ENCODE peak calls at places on chromosomes 13 and 19, in nine cellular contexts. One of them, this sample, is unnamed.

GRCh38 chr19:45400192-45400591 is 4.7 kb downstream of the PPP1R13L start:
- DNase-seq in IMR-90: no peak
- DNase-seq in HCT116: no peak
- DNase-seq in heart right ventricle: no peak
- DNase-seq in hepatocyte: peak
- DNase-seq in ascending aorta: no peak
- DNase-seq in heart left ventricle: no peak
- DNase-seq in ovary: no peak
- DNase-seq in CD8-positive, alpha-beta memory T cell: no peak
- DNase-seq in this sample: no peak

GRCh38 chr13:29319451-29319850 is 276.0 kb downstream of the SLC7A1 start:
- DNase-seq in IMR-90: no peak
- DNase-seq in hepatocyte: no peak
- DNase-seq in ovary: no peak
- DNase-seq in heart right ventricle: no peak
- DNase-seq in CD8-positive, alpha-beta memory T cell: no peak
- DNase-seq in heart left ventricle: no peak
- DNase-seq in ascending aorta: no peak
- DNase-seq in HCT116: no peak
- DNase-seq in this sample: no peak

GRCh38 chr13:65260938-65261880 is 1968.9 kb downstream of the PCDH9 start:
- DNase-seq in heart right ventricle: no peak
- DNase-seq in ascending aorta: no peak
- DNase-seq in hepatocyte: no peak
- DNase-seq in HCT116: no peak
- DNase-seq in ovary: no peak
- DNase-seq in CD8-positive, alpha-beta memory T cell: no peak
- DNase-seq in IMR-90: no peak
- DNase-seq in heart left ventricle: no peak
- DNase-seq in this sample: no peak

GRCh38 chr19:45677351-45678230 is 9.6 kb downstream of the GIPR start:
- DNase-seq in CD8-positive, alpha-beta memory T cell: peak
- DNase-seq in hepatocyte: peak
- DNase-seq in heart left ventricle: peak
- DNase-seq in ascending aorta: no peak
- DNase-seq in ovary: peak
- DNase-seq in IMR-90: peak
- DNase-seq in HCT116: peak
- DNase-seq in heart right ventricle: peak
- DNase-seq in this sample: peak

GRCh38 chr19:46890423-46891170 is 29.8 kb downstream of the ARHGAP35 start:
- DNase-seq in CD8-positive, alpha-beta memory T cell: no peak
- DNase-seq in hepatocyte: peak
- DNase-seq in HCT116: no peak
- DNase-seq in heart left ventricle: no peak
- DNase-seq in ovary: no peak
- DNase-seq in IMR-90: peak
- DNase-seq in heart right ventricle: no peak
- DNase-seq in ascending aorta: no peak
- DNase-seq in this sample: peak

GRCh38 chr19:56476671-56477428 is at the start of gene ZNF667:
- DNase-seq in heart left ventricle: peak
- DNase-seq in heart right ventricle: no peak
- DNase-seq in ovary: no peak
- DNase-seq in hepatocyte: peak
- DNase-seq in HCT116: no peak
- DNase-seq in IMR-90: peak
- DNase-seq in ascending aorta: no peak
- DNase-seq in CD8-positive, alpha-beta memory T cell: no peak
- DNase-seq in this sample: peak

GRCh38 chr19:47232422-47233211 is 1.6 kb upstream of the BBC3 start:
- DNase-seq in heart left ventricle: no peak
- DNase-seq in IMR-90: peak
- DNase-seq in ascending aorta: no peak
- DNase-seq in hepatocyte: no peak
- DNase-seq in CD8-positive, alpha-beta memory T cell: no peak
- DNase-seq in heart right ventricle: no peak
- DNase-seq in HCT116: no peak
- DNase-seq in ovary: no peak
- DNase-seq in this sample: peak

GRCh38 chr13:38308736-38309135 is 40.9 kb upstream of the UFM1 start:
- DNase-seq in CD8-positive, alpha-beta memory T cell: no peak
- DNase-seq in heart left ventricle: no peak
- DNase-seq in IMR-90: peak
- DNase-seq in hepatocyte: peak
- DNase-seq in ascending aorta: no peak
- DNase-seq in HCT116: no peak
- DNase-seq in heart right ventricle: no peak
- DNase-seq in ovary: no peak
- DNase-seq in this sample: no peak

GRCh38 chr13:44854264-44855060 is 134.8 kb downstream of the NUFIP1 start:
- DNase-seq in HCT116: no peak
- DNase-seq in ovary: no peak
- DNase-seq in IMR-90: peak
- DNase-seq in heart left ventricle: peak
- DNase-seq in ascending aorta: no peak
- DNase-seq in CD8-positive, alpha-beta memory T cell: no peak
- DNase-seq in heart right ventricle: peak
- DNase-seq in hepatocyte: peak
- DNase-seq in this sample: peak

GRCh38 chr13:44855860-44856259 is 133.4 kb downstream of the NUFIP1 start:
- DNase-seq in ovary: no peak
- DNase-seq in HCT116: no peak
- DNase-seq in ascending aorta: no peak
- DNase-seq in CD8-positive, alpha-beta memory T cell: no peak
- DNase-seq in hepatocyte: no peak
- DNase-seq in heart right ventricle: no peak
- DNase-seq in IMR-90: no peak
- DNase-seq in heart left ventricle: no peak
- DNase-seq in this sample: no peak

GRCh38 chr13:44860427-44860826 is 128.8 kb downstream of the NUFIP1 start:
- DNase-seq in heart left ventricle: no peak
- DNase-seq in HCT116: no peak
- DNase-seq in IMR-90: no peak
- DNase-seq in ascending aorta: no peak
- DNase-seq in CD8-positive, alpha-beta memory T cell: no peak
- DNase-seq in hepatocyte: no peak
- DNase-seq in ovary: no peak
- DNase-seq in heart right ventricle: no peak
- DNase-seq in this sample: no peak

GRCh38 chr13:44857736-44858135 is 131.5 kb downstream of the NUFIP1 start:
- DNase-seq in ascending aorta: no peak
- DNase-seq in heart right ventricle: no peak
- DNase-seq in ovary: no peak
- DNase-seq in heart left ventricle: no peak
- DNase-seq in hepatocyte: no peak
- DNase-seq in IMR-90: no peak
- DNase-seq in HCT116: no peak
- DNase-seq in CD8-positive, alpha-beta memory T cell: no peak
- DNase-seq in this sample: no peak

DNA sequence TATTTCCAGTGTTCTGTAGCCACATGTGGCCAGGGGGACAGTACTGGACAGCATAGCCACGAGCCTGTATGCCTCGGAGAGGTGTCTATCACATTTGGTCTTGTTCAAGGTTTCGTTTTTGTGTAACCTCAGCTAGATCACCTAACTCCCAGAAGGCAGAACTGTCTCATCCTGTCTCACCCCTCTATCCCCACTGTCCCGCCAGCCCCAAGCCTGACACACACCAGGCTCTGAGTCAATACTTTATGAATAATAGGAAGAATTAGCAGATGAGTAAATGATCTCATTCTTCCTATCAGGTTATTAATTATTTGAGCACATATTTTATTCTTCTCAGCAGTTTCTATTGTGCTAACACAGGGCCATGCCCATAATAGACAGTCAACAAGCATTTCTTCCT is 132.2 kb downstream of the NUFIP1 start:
- DNase-seq in CD8-positive, alpha-beta memory T cell: no peak
- DNase-seq in HCT116: no peak
- DNase-seq in ovary: no peak
- DNase-seq in ascending aorta: no peak
- DNase-seq in IMR-90: no peak
- DNase-seq in heart left ventricle: no peak
- DNase-seq in hepatocyte: no peak
- DNase-seq in heart right ventricle: no peak
- DNase-seq in this sample: no peak
- H3K27ac ChIP-seq in CD8-positive, alpha-beta memory T cell: no peak
- H3K27ac ChIP-seq in HCT116: no peak
- H3K27ac ChIP-seq in ovary: no peak
- H3K27ac ChIP-seq in ascending aorta: no peak
- H3K27ac ChIP-seq in IMR-90: no peak
- H3K27ac ChIP-seq in heart left ventricle: no peak
- H3K27ac ChIP-seq in hepatocyte: no peak
- H3K27ac ChIP-seq in heart right ventricle: no peak
- H3K27ac ChIP-seq in this sample: no peak

DNA sequence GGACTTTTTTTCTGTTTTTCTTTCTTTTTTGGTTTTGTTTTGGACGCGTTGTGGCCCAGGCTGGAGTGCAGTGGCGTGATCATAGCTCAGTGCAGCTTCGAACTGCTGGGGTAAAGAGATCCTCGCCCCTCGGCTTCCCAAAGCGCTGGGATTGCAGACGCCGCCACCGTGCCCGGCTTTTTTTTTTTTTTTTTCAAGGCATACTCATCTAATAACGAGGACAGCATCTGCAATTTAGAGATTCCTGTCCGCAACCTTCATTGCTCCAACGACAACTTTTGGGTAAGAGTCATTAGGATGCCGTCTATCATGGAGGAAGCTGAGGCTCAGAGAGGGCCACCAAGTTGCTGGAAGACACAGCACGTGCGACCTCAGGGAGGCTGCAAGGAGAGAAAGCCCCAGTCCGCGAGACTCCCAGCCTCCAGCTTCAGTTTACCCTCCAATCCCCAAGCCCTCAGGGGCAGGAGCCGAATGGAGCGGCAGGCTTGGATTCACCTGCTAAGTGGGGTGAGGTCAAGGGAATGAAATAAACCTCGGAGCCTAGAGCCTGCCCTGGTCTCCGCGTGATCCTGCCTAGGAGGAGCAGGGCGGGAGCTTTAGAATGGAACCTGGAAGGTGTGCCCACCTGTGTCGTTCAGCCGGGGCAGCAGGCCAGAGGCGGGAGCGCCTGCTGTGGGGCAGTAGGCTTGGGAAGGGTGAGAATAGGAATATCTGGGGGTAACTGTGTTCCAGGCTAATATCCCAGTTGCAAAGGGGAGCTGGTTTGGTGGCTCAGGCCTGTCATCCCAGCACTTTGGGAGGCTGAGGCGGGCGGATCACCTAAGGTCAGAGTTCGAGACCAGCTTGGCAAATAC is 676 bp upstream of the POLRMT start:
- DNase-seq in ascending aorta: no peak
- DNase-seq in heart left ventricle: no peak
- DNase-seq in HCT116: no peak
- DNase-seq in ovary: no peak
- DNase-seq in heart right ventricle: no peak
- DNase-seq in hepatocyte: no peak
- DNase-seq in IMR-90: peak
- DNase-seq in CD8-positive, alpha-beta memory T cell: no peak
- DNase-seq in this sample: no peak
- H3K27ac ChIP-seq in ascending aorta: peak
- H3K27ac ChIP-seq in heart left ventricle: peak
- H3K27ac ChIP-seq in HCT116: peak
- H3K27ac ChIP-seq in ovary: no peak
- H3K27ac ChIP-seq in heart right ventricle: peak
- H3K27ac ChIP-seq in hepatocyte: no peak
- H3K27ac ChIP-seq in IMR-90: peak
- H3K27ac ChIP-seq in CD8-positive, alpha-beta memory T cell: peak
- H3K27ac ChIP-seq in this sample: peak

GRCh38 chr19:15010497-15011255 is 31.0 kb upstream of the SLC1A6 start:
- DNase-seq in heart right ventricle: no peak
- DNase-seq in hepatocyte: no peak
- DNase-seq in IMR-90: no peak
- DNase-seq in ascending aorta: no peak
- DNase-seq in ovary: no peak
- DNase-seq in HCT116: no peak
- DNase-seq in heart left ventricle: no peak
- DNase-seq in CD8-positive, alpha-beta memory T cell: no peak
- DNase-seq in this sample: no peak
- H3K27ac ChIP-seq in heart right ventricle: no peak
- H3K27ac ChIP-seq in hepatocyte: no peak
- H3K27ac ChIP-seq in IMR-90: no peak
- H3K27ac ChIP-seq in ascending aorta: no peak
- H3K27ac ChIP-seq in ovary: no peak
- H3K27ac ChIP-seq in HCT116: no peak
- H3K27ac ChIP-seq in heart left ventricle: no peak
- H3K27ac ChIP-seq in CD8-positive, alpha-beta memory T cell: no peak
- H3K27ac ChIP-seq in this sample: no peak

GRCh38 chr19:7903244-7904073 is at the start of gene MAP2K7:
- DNase-seq in IMR-90: peak
- DNase-seq in CD8-positive, alpha-beta memory T cell: peak
- DNase-seq in heart left ventricle: peak
- DNase-seq in ovary: peak
- DNase-seq in hepatocyte: peak
- DNase-seq in HCT116: peak
- DNase-seq in heart right ventricle: peak
- DNase-seq in ascending aorta: peak
- DNase-seq in this sample: peak

GRCh38 chr19:7905859-7906258 is 2.2 kb downstream of the MAP2K7 start:
- DNase-seq in IMR-90: no peak
- DNase-seq in hepatocyte: no peak
- DNase-seq in CD8-positive, alpha-beta memory T cell: no peak
- DNase-seq in ovary: peak
- DNase-seq in heart right ventricle: no peak
- DNase-seq in HCT116: no peak
- DNase-seq in heart left ventricle: no peak
- DNase-seq in ascending aorta: no peak
- DNase-seq in this sample: no peak

GRCh38 chr19:7905298-7905697 is 1.6 kb downstream of the MAP2K7 start:
- DNase-seq in ovary: peak
- DNase-seq in HCT116: no peak
- DNase-seq in ascending aorta: no peak
- DNase-seq in IMR-90: no peak
- DNase-seq in heart right ventricle: no peak
- DNase-seq in CD8-positive, alpha-beta memory T cell: no peak
- DNase-seq in hepatocyte: no peak
- DNase-seq in heart left ventricle: no peak
- DNase-seq in this sample: no peak

GRCh38 chr19:7902796-7903243 is 857 bp upstream of the MAP2K7 start:
- DNase-seq in ovary: no peak
- DNase-seq in ascending aorta: no peak
- DNase-seq in heart left ventricle: no peak
- DNase-seq in CD8-positive, alpha-beta memory T cell: no peak
- DNase-seq in IMR-90: no peak
- DNase-seq in heart right ventricle: no peak
- DNase-seq in hepatocyte: no peak
- DNase-seq in HCT116: no peak
- DNase-seq in this sample: peak

DNA sequence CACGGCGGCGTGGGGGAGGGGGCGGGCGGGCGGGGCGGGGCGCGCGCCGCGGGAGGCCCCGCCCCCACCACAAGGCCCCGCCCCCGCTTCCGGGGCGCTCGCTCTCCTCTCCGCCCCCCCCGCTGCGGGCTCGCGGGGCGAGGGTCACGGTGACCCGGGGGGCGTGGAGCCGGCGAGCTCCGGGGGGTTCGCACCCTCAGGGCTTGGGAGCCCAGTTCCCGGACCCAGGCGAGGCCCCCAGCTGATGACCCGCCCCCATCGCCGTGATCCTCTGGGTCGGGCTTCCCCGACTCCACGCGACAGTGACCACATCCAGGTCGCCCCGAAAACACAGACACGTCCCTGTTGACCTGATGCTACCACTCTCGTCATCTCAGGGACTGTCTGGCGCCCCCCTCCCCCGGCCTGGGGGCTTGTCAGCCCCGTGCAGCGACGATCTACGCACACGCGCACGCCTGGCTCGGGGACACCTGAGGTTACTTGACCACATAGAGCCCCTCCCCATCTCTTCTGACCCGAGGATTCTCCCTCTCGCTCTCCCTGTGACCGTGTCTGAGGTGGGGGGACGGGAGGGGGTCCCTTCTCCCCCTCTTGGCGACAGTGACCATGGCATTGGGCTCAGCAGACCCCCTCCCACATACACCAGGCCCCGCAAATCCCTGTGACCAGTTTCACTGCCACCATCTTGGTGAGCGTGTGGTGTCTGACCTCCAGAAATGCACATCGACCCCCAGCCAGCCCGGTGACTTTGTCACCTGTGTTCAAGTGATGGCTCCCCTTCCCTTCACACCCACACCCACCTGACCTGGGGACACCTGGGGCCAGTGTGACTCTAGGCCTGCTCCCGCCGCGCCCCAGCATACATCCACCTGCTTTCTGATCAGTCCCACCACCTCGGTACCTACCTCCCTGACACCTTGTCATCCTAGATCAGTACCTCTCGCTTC is 670 bp downstream of the MAP2K7 start:
- DNase-seq in hepatocyte: peak
- DNase-seq in ascending aorta: no peak
- DNase-seq in heart left ventricle: peak
- DNase-seq in heart right ventricle: no peak
- DNase-seq in ovary: peak
- DNase-seq in CD8-positive, alpha-beta memory T cell: peak
- DNase-seq in IMR-90: no peak
- DNase-seq in HCT116: no peak
- DNase-seq in this sample: peak
- H3K27ac ChIP-seq in hepatocyte: peak
- H3K27ac ChIP-seq in ascending aorta: peak
- H3K27ac ChIP-seq in heart left ventricle: peak
- H3K27ac ChIP-seq in heart right ventricle: peak
- H3K27ac ChIP-seq in ovary: peak
- H3K27ac ChIP-seq in CD8-positive, alpha-beta memory T cell: peak
- H3K27ac ChIP-seq in IMR-90: peak
- H3K27ac ChIP-seq in HCT116: peak
- H3K27ac ChIP-seq in this sample: peak